ENCODE peak calls at places on chromosome 9, in seven cellular contexts. D is GM12878, E is GM23338, C is HCT116, J is HepG2, K is K562, P is SK-N-SH. S is an unnamed sample. For H3K36me3, the result is how much of the 10 kb centered on the place peaks cover.

GRCh38 chr9:126116351-126117157 is 210.1 kb upstream of the MVB12B start:
- DNase-seq in D (no peak), E (no peak), C (no peak), J (no peak), K (no peak), P (peak), S (no peak)

GRCh38 chr9:4739587-4740372 is 1.2 kb downstream of the AK3 start:
- DNase-seq in D (no peak), E (peak), C (no peak), J (no peak), K (no peak), P (peak), S (no peak)

GRCh38 chr9:133368249-133368881 is 7.5 kb downstream of the SURF4 start:
- DNase-seq in D (no peak), E (no peak), C (no peak), J (no peak), K (no peak), P (peak), S (no peak)

GRCh38 chr9:38380872-38381534 is 11.5 kb upstream of the ALDH1B1 start:
- DNase-seq in D (no peak), E (peak), C (no peak), J (peak), K (peak), P (no peak), S (no peak)

GRCh38 chr9:2466703-2467102 is 154.9 kb upstream of the VLDLR start:
- DNase-seq in D (no peak), E (no peak), C (no peak), J (no peak), K (no peak), P (no peak), S (no peak)

GRCh38 chr9:98989036-98990000 is 45.6 kb downstream of the COL15A1 start:
- DNase-seq in D (peak), E (no peak), C (peak), J (peak), K (no peak), P (no peak), S (no peak)

GRCh38 chr9:2979893-2980292 is 136.0 kb upstream of the PUM3 start:
- DNase-seq in D (no peak), E (no peak), C (no peak), J (no peak), K (no peak), P (no peak), S (no peak)

GRCh38 chr9:79686381-79687130 is 114.8 kb downstream of the TLE4 start:
- DNase-seq in D (no peak), E (no peak), C (no peak), J (no peak), K (no peak), P (no peak), S (no peak)

GRCh38 chr9:13648676-13649075 is 369.2 kb upstream of the MPDZ start:
- DNase-seq in D (no peak), E (no peak), C (no peak), J (no peak), K (no peak), P (no peak), S (no peak)

GRCh38 chr9:87722393-87722792 is 3.5 kb upstream of the CTSL start:
- DNase-seq in D (no peak), E (no peak), C (no peak), J (no peak), K (no peak), P (no peak), S (no peak)

GRCh38 chr9:78605029-78605930 is 308.4 kb downstream of the PSAT1 start:
- DNase-seq in D (no peak), E (peak), C (no peak), J (no peak), K (no peak), P (no peak), S (no peak)

GRCh38 chr9:127264462-127265040 is at the start of gene GARNL3:
- DNase-seq in D (no peak), E (peak), C (no peak), J (no peak), K (no peak), P (peak), S (no peak)

GRCh38 chr9:15187589-15187988 is 119.4 kb downstream of the TTC39B start:
- DNase-seq in D (no peak), E (no peak), C (no peak), J (no peak), K (no peak), P (no peak), S (no peak)

GRCh38 chr9:36138496-36138895 is 2.0 kb downstream of the GLIPR2 start:
- DNase-seq in D (no peak), E (no peak), C (no peak), J (no peak), K (no peak), P (no peak), S (no peak)
- TF ChIP-seq REST in D (no peak), E (no peak), C (no peak), J (no peak), K (no peak), P (no peak), S (no peak)

GRCh38 chr9:136303825-136304416 is at the start of gene CCDC187:
- DNase-seq in D (no peak), E (no peak), C (no peak), J (peak), K (no peak), P (no peak), S (no peak)
- TF ChIP-seq POLR2AphosphoS5 in D (no peak), E (no peak), C (no peak), J (no peak), K (no peak), P (no peak), S (no peak)

DNA sequence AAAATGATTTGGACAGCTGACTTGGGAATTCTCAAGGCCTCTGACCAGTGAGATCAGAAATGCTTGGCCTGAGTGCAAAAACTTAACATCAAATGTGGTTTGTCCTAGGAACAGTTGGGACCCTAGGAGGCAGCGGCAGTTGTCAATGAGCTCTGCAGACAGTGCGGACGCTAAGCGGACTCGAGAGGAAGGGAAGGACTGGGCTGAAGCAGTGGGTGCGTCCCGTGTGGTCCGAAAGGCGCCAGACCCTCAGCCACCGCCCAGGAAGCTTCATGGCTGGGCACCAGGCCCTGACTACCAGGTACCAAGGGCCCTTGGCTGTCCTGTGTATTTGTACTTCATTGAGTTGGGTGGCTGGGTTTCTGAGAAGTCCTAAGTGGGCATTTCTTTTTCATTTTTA is 43.7 kb upstream of the POMT1 start:
- DNase-seq in D (no peak), E (no peak), C (no peak), J (no peak), K (no peak), P (no peak), S (no peak)
- H3K36me3 ChIP-seq in D (under half), E (half or more), C (half or more), J (half or more), K (half or more), P (half or more), S (under half)

GRCh38 chr9:97956365-97956764 is 18.4 kb upstream of the HEMGN start:
- DNase-seq in D (no peak), E (no peak), C (no peak), J (no peak), K (no peak), P (no peak), S (no peak)

GRCh38 chr9:97959585-97959984 is 21.6 kb upstream of the HEMGN start:
- DNase-seq in D (no peak), E (no peak), C (no peak), J (no peak), K (no peak), P (no peak), S (no peak)

GRCh38 chr9:97958812-97959511 is 21.0 kb upstream of the HEMGN start:
- DNase-seq in D (no peak), E (no peak), C (no peak), J (no peak), K (peak), P (no peak), S (no peak)

GRCh38 chr9:97954550-97954989 is 16.6 kb upstream of the HEMGN start:
- DNase-seq in D (no peak), E (peak), C (peak), J (peak), K (peak), P (peak), S (peak)
- TF ChIP-seq REST in D (no peak), E (no peak), C (no peak), J (no peak), K (no peak), P (no peak), S (no peak)

GRCh38 chr9:136991993-136992818 is at the start of gene PAXX:
- DNase-seq in D (no peak), E (peak), C (peak), J (peak), K (peak), P (peak), S (no peak)
- TF ChIP-seq POLR2AphosphoS5 in D (no peak), E (peak), C (peak), J (no peak), K (peak), P (peak), S (no peak)

DNA sequence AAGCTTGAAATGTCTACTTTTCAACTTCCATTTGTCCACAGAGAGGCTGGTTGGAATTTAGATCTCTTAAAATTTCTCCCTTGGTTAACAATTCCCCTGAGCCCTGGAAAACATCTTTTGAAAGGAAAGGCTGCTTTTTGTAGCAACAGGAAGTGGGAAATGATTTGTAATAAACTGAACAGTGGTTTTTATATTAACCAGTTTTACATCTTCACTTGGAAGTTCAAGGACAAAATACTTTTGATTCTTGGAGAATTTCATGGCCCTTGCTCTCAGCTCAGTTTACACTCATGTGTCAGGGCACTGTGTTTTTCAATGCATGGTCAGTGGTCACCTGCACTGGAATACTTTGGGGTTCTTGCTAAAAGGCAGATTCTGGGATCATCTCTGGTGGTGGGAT is 9.9 kb downstream of the MLANA start:
- DNase-seq in D (no peak), E (no peak), C (no peak), J (no peak), K (no peak), P (no peak), S (no peak)
- H3K36me3 ChIP-seq in D (under half), E (under half), C (under half), J (under half), K (under half), P (under half), S (under half)

GRCh38 chr9:124261787-124262595 is 4.2 kb downstream of the NEK6 start:
- DNase-seq in D (no peak), E (no peak), C (no peak), J (no peak), K (no peak), P (no peak), S (no peak)

GRCh38 chr9:124258765-124259272 is 1.1 kb downstream of the NEK6 start:
- DNase-seq in D (no peak), E (peak), C (no peak), J (peak), K (peak), P (no peak), S (no peak)

GRCh38 chr9:124259273-124260078 is 1.7 kb downstream of the NEK6 start:
- DNase-seq in D (no peak), E (no peak), C (peak), J (peak), K (no peak), P (no peak), S (no peak)

GRCh38 chr9:124262596-124263045 is 4.9 kb downstream of the NEK6 start:
- DNase-seq in D (no peak), E (peak), C (no peak), J (no peak), K (no peak), P (no peak), S (no peak)

GRCh38 chr9:124260769-124261603 is 3.2 kb downstream of the NEK6 start:
- DNase-seq in D (no peak), E (no peak), C (no peak), J (peak), K (no peak), P (no peak), S (no peak)
- TF ChIP-seq REST in D (no peak), E (no peak), C (no peak), J (no peak), K (no peak), P (no peak), S (no peak)

S was measured in Panc1.